ENCODE peak calls at places on chromosome X, in seven cellular contexts. G is foreskin fibroblast, N is mesenchymal stem cell, W is transverse colon, A is lower lobe of right lung, U is Peyer's patch, Q is fibroblast of the aortic adventitia. I is an unnamed sample.

GRCh38 chrX:134949271-134949670 is 41.5 kb upstream of the SMIM10 start:
- DNase-seq in G (no peak), N (peak; percentile 61), W (no peak), A (no peak), U (no peak), Q (peak; percentile 59), I (peak; percentile 43)

GRCh38 chrX:145751943-145752342 is 65.7 kb upstream of the SLITRK2 start:
- DNase-seq in G (peak; percentile 0), N (no peak), W (no peak), A (no peak), U (no peak), Q (peak; percentile 0), I (peak; percentile 0)

GRCh38 chrX:44914532-44915198 is 41.7 kb downstream of the KDM6A start:
- DNase-seq in G (no peak), N (peak; percentile 44), W (no peak), A (no peak), U (no peak), Q (peak; percentile 56), I (peak; percentile 48)

GRCh38 chrX:155313766-155314165 is 20.6 kb downstream of the CLIC2 start:
- DNase-seq in G (no peak), N (no peak), W (no peak), A (no peak), U (no peak), Q (no peak), I (no peak)

GRCh38 chrX:134396174-134396573 is 63.8 kb upstream of the HPRT1 start:
- DNase-seq in G (peak; percentile 6), N (peak; percentile 28), W (no peak), A (no peak), U (no peak), Q (peak; percentile 25), I (peak; percentile 21)

GRCh38 chrX:48541140-48541814 is 1.8 kb downstream of the TBC1D25 start:
- DNase-seq in G (no peak), N (no peak), W (no peak), A (no peak), U (no peak), Q (no peak), I (no peak)

GRCh38 chrX:70434352-70434866 is 10.2 kb upstream of the DLG3 start:
- DNase-seq in G (peak; percentile 74), N (peak; percentile 82), W (peak; percentile 93), A (peak; percentile 87), U (peak; percentile 91), Q (peak; percentile 69), I (peak; percentile 73)

GRCh38 chrX:80876877-80877276 is 67.2 kb upstream of the BRWD3 start:
- DNase-seq in G (no peak), N (peak; percentile 25), W (no peak), A (no peak), U (no peak), Q (peak; percentile 68), I (peak; percentile 57)

GRCh38 chrX:97126020-97126419 is 242.3 kb downstream of the RPA4 start:
- DNase-seq in G (peak; percentile 34), N (peak; percentile 9), W (no peak), A (no peak), U (no peak), Q (peak; percentile 20), I (peak; percentile 54)

GRCh38 chrX:10071451-10072163 is 85.2 kb upstream of the CLCN4 start:
- DNase-seq in G (peak; percentile 21), N (no peak), W (no peak), A (no peak), U (no peak), Q (no peak), I (peak; percentile 14)

GRCh38 chrX:118240359-118240758 is 105.5 kb upstream of the WDR44 start:
- DNase-seq in G (no peak), N (no peak), W (no peak), A (no peak), U (no peak), Q (no peak), I (peak; percentile 47)

GRCh38 chrX:67893931-67894330 is 350.1 kb downstream of the AR start:
- DNase-seq in G (no peak), N (peak; percentile 0), W (no peak), A (no peak), U (no peak), Q (peak; percentile 1), I (no peak)

GRCh38 chrX:74925210-74926088 is at the start of gene NEXMIF:
- DNase-seq in G (peak; percentile 5), N (peak; percentile 7), W (peak; percentile 38), A (peak; percentile 46), U (no peak), Q (no peak), I (peak; percentile 7)

GRCh38 chrX:67094061-67094460 is 449.8 kb upstream of the AR start:
- DNase-seq in G (no peak), N (no peak), W (no peak), A (no peak), U (no peak), Q (no peak), I (no peak)

GRCh38 chrX:22818061-22818460 is 181.7 kb upstream of the DDX53 start:
- DNase-seq in G (no peak), N (no peak), W (no peak), A (no peak), U (no peak), Q (peak; percentile 61), I (peak; percentile 5)

GRCh38 chrX:48493890-48494364 is 14.9 kb upstream of the PORCN start:
- DNase-seq in G (no peak), N (peak; percentile 52), W (no peak), A (no peak), U (no peak), Q (peak; percentile 55), I (peak; percentile 51)

GRCh38 chrX:1614927-1615326 is at the start of gene ASMT:
- DNase-seq in G (no peak), N (no peak), W (no peak), A (no peak), U (no peak), Q (no peak), I (no peak)

GRCh38 chrX:27964432-27964831 is 16.8 kb downstream of the DCAF8L1 start:
- DNase-seq in G (no peak), N (no peak), W (no peak), A (no peak), U (no peak), Q (peak; percentile 0), I (no peak)

DNA sequence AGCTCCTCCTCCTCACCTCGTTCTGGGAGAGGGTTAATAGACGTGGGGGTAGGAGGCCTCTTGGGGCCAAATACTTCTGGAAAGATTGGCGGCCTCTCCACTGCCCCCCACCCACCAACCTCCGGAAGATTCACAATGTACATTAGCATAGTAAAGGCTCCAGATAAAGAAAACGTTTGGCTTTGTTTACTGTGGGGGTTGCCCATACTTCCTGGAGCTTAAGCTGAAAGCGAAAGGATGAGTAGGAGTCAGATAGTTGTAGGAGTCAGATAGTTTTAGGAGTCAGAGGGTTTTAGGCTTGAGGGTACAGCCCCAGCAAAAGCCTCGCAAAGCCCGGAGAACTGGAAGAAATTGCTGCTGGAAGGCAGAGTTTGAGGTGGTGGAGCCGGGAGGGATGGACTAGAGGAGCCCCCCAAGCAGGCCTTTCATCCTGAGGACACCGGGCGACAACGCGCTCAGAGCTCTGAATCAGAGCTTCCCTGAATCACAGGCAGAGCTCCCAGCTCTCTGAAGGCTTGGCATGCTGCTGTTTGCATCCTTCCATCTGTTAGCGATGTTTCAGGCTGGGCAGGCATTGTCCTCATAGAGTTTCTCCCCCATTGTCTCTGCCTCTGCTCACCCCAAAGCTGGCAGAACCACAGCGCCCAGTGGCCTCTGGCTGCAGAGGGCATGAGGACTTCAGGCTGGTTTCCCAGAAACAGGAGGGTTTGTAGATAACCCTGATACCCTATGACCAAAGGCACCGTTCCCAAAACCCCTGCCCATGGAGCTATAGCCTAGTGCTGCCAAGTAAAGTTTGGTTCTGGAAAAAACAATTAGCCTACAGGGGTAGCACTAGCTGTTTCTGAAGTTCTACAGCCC is 280.7 kb downstream of the BCOR start:
- DNase-seq in G (peak; percentile 38), N (peak; percentile 71), W (no peak), A (no peak), U (no peak), Q (peak; percentile 37), I (peak; percentile 49)
- H3K4me3 ChIP-seq in G (no peak overlapping the region), N (peak overlapping the region; percentile 65), W (no peak overlapping the region), A (no peak overlapping the region), U (no peak overlapping the region), Q (no peak overlapping the region), I (peak overlapping the region; percentile 5)

DNA sequence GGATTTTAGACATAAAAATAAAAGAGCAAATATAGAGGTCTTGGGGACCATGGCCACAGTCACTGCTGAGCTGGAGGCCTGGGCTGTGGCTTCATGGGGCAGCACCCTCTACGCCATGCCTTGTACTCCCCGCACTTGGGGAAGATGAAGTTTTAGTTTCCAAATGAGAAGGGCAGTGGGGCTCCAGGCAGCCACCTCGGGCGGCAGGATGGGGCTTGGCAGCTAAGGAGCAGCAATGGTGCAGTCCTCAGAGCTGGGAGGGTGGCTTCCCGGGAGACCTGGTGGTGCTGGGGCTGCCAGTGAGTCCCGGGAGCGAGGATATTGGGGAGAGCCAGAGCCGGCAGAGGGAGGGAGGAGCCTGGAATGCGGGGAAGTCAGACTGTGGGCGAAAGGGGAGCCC is 2.4 kb downstream of the CXCR3 start:
- DNase-seq in G (no peak), N (no peak), W (no peak), A (no peak), U (no peak), Q (no peak), I (no peak)
- H3K4me3 ChIP-seq in G (no peak overlapping the region), N (no peak overlapping the region), W (no peak overlapping the region), A (peak overlapping the region; percentile 11), U (peak overlapping the region; percentile 43), Q (no peak overlapping the region), I (no peak overlapping the region)

GRCh38 chrX:151178746-151179145 is 2.4 kb downstream of the GPR50 start:
- DNase-seq in G (no peak), N (no peak), W (no peak), A (no peak), U (no peak), Q (no peak), I (no peak)

GRCh38 chrX:151175283-151176062 is 911 bp upstream of the GPR50 start:
- DNase-seq in G (no peak), N (no peak), W (no peak), A (no peak), U (no peak), Q (no peak), I (no peak)

GRCh38 chrX:151174581-151175282 is 1.7 kb upstream of the GPR50 start:
- DNase-seq in G (no peak), N (no peak), W (no peak), A (no peak), U (no peak), Q (no peak), I (no peak)

GRCh38 chrX:151177141-151178027 is 1.0 kb downstream of the GPR50 start:
- DNase-seq in G (no peak), N (no peak), W (no peak), A (no peak), U (no peak), Q (no peak), I (no peak)

DNA sequence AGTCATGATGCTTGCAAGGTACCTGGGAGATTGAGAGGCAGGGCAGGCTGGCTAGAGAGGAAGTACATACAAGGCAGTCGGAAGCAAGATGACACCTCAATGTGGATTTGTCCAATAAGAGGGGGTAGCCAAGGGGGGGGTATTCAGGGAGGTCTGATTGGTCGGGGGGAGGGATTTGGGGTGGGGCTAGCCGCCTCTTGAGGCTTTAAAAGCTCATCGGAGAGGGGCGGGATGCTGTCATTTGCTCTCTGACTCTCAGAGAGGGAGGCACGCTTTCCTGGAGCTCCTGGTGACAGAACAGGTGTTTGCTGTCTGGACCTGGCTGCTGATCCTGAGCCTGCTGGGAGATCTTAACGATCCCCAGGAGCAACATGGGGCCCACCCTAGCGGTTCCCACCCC is at the start of gene GPR50:
- DNase-seq in G (no peak), N (no peak), W (no peak), A (no peak), U (no peak), Q (no peak), I (no peak)
- H3K4me3 ChIP-seq in G (no peak within 1 kb of the TSS), N (no peak within 1 kb of the TSS), W (no peak within 1 kb of the TSS), A (no peak within 1 kb of the TSS), U (no peak within 1 kb of the TSS), Q (no peak within 1 kb of the TSS), I (no peak within 1 kb of the TSS)

GRCh38 chrX:12978205-12979010 is 3.5 kb downstream of the TMSB4X start:
- DNase-seq in G (peak; percentile 85), N (peak; percentile 83), W (peak; percentile 78), A (peak; percentile 71), U (peak; percentile 63), Q (peak; percentile 84), I (peak; percentile 85)
- H3K4me3 ChIP-seq in G (peak overlapping the region; percentile 92), N (peak overlapping the region; percentile 82), W (no peak overlapping the region), A (peak overlapping the region; percentile 76), U (no peak overlapping the region), Q (peak overlapping the region; percentile 80), I (peak overlapping the region; percentile 75)